ENCODE peak calls at places on chromosomes 5 and 9, in seven cellular contexts. Y, H, P, L, O, M and A are unnamed samples.

GRCh38 chr9:103183569-103184191 is 188.5 kb downstream of the CYLC2 start:
- DNase-seq in L (no peak), P (no peak), H (no peak), O (no peak), Y (no peak), M (no peak), A (no peak)

GRCh38 chr5:135025730-135026644 is 8.0 kb downstream of the PITX1 start:
- DNase-seq in L (no peak), Y (no peak), O (no peak), P (no peak), H (no peak), M (no peak), A (peak)

GRCh38 chr9:8364021-8364782 is 564.6 kb upstream of the DMAC1 start:
- DNase-seq in M (no peak), H (no peak), O (no peak), P (no peak), L (no peak), Y (no peak), A (no peak)

GRCh38 chr5:77987331-77987730 is 211.2 kb upstream of the TBCA start:
- DNase-seq in H (no peak), L (no peak), M (no peak), P (no peak), Y (no peak), O (no peak), A (no peak)

GRCh38 chr5:159912033-159912800 is 4.1 kb upstream of the ADRA1B start:
- DNase-seq in P (no peak), Y (no peak), H (no peak), O (no peak), M (no peak), L (peak), A (no peak)

GRCh38 chr9:127716412-127716811 is 533 bp downstream of the TTC16 start:
- DNase-seq in O (no peak), L (no peak), M (no peak), Y (no peak), P (no peak), H (no peak), A (no peak)

GRCh38 chr5:2752875-2753435 is 1.5 kb upstream of the IRX2 start:
- DNase-seq in H (no peak), L (no peak), Y (no peak), M (no peak), P (no peak), O (no peak), A (no peak)

GRCh38 chr9:124477211-124478013 is 27.2 kb downstream of the ADGRD2 start:
- DNase-seq in Y (no peak), O (peak), H (no peak), M (no peak), P (no peak), L (no peak), A (no peak)

GRCh38 chr9:87742813-87743428 is 17.0 kb downstream of the CTSL start:
- DNase-seq in O (peak), H (no peak), L (no peak), Y (no peak), P (no peak), M (no peak), A (no peak)

GRCh38 chr5:174636081-174636480 is 88.3 kb upstream of the MSX2 start:
- DNase-seq in Y (peak), P (no peak), M (no peak), H (no peak), O (no peak), L (no peak), A (no peak)

GRCh38 chr5:177476531-177477233 is 3.2 kb upstream of the DBN1 start:
- DNase-seq in Y (peak), O (no peak), M (peak), L (peak), H (no peak), P (no peak), A (no peak)

GRCh38 chr5:77418162-77418561 is 74.0 kb downstream of the WDR41 start:
- DNase-seq in L (no peak), P (no peak), O (no peak), Y (no peak), H (no peak), M (no peak), A (no peak)

GRCh38 chr5:27341342-27341741 is 303.0 kb upstream of the CDH9 start:
- DNase-seq in O (no peak), Y (no peak), P (no peak), H (no peak), M (no peak), L (no peak), A (no peak)

GRCh38 chr9:89603629-89604462 is 966 bp upstream of the GADD45G start:
- DNase-seq in M (peak), Y (peak), L (peak), H (no peak), P (no peak), O (peak), A (peak)

GRCh38 chr9:6788175-6789016 is 30.6 kb downstream of the KDM4C start:
- DNase-seq in H (no peak), O (no peak), L (peak), P (no peak), Y (peak), M (no peak), A (no peak)

GRCh38 chr9:116155700-116156045 is 2.1 kb downstream of the PAPPA start:
- DNase-seq in P (no peak), O (no peak), M (no peak), H (no peak), L (no peak), Y (no peak), A (no peak)

GRCh38 chr5:36621985-36622384 is 15.6 kb downstream of the SLC1A3 start:
- DNase-seq in M (no peak), P (no peak), L (no peak), O (no peak), Y (no peak), H (no peak), A (no peak)

GRCh38 chr9:109003116-109003515 is 10.2 kb downstream of the CTNNAL1 start:
- DNase-seq in M (no peak), P (no peak), H (no peak), O (no peak), Y (no peak), L (no peak), A (no peak)

GRCh38 chr9:131122158-131122557 is 3.2 kb upstream of the NUP214 start:
- DNase-seq in Y (no peak), L (no peak), P (no peak), H (no peak), O (no peak), M (no peak), A (no peak)

GRCh38 chr9:131125038-131125287 is 423 bp upstream of the NUP214 start:
- DNase-seq in O (no peak), Y (no peak), H (no peak), P (no peak), L (no peak), M (no peak), A (no peak)

GRCh38 chr9:131126059-131126426 is 657 bp downstream of the NUP214 start:
- DNase-seq in M (no peak), Y (no peak), O (peak), H (no peak), L (no peak), P (no peak), A (no peak)

GRCh38 chr9:131129183-131129582 is 3.8 kb downstream of the NUP214 start:
- DNase-seq in Y (no peak), M (no peak), H (no peak), L (no peak), O (no peak), P (no peak), A (no peak)

DNA sequence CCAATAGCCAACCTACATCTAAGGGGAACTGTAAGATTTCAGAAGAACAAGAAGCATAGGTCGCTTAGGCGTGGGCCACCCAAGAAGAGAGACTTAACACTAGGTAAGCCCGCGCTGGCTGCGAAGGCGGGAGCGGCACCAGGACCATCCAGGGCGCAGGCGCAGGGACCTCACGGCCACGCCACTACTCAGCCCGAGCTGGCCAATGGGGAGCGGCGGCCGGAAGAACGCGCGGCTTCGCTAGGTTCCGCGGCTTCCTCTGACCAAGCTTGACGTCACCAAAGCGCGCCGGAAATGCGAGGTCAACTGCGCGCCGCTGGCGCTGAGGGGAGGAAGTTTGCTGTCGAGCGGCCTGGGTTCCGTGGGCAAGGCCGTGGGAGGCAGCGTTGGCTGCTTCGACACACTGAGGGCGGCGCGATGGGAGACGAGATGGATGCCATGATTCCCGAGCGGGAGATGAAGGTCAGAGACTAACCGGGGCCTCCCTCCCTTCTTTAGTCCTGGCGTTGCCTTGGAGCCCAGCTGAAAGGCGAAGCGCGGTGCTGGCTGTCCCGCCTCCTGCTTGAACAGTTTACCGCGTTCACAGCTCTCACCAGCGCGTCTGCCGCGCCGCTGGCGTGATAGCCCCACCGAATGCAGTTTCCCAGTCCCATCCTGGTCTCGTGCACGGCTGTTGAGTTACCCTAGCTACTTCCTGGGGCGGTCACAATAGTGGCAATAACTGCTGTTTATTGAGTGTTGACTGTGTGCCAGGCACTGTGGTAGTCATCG is at the start of gene NUP214:
- DNase-seq in M (peak), O (peak), Y (peak), H (peak), P (peak), L (peak), A (peak)
- TF ChIP-seq POLR2A in M (peak), O (no peak), Y (peak), H (peak), P (peak), L (peak), A (peak)

DNA sequence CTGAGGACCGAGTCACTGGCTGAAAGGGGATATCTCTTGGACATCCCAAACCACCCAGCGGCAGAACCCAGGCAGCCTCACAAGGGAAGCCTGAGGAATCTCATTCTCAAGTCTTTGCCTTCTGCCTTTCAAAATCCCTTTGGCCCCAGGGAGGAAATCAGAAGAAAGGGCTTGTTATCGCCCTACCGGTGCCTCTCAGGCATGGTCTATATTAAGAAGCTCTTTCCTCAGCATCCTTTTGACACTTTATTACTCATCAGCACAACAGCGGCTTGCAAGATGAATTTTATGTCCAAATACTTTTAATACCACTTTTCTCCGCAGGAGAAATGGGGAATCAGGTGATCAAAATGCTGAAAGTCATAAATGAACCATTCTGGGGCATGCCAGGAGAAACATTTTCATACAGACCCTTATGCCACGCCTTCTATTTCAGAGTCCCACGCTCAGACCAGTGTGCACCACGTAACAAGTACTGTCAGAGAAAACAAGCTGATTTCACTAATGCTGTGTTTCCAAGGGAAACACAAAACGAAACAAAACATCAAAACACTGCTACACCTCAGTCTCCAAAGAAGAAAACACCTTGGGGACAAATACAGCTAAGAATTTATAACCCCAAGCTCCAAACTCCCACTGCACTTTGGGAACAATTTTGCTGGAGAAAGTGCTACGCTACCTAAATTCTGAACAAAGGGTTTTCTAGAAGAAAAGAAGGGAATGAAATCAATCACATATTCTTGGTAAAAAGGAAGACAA is 30.0 kb downstream of the RAPGEF1 start:
- DNase-seq in P (peak), L (no peak), O (no peak), H (no peak), M (no peak), Y (no peak), A (no peak)
- TF ChIP-seq POLR2AphosphoS5 in P (no peak), L (no peak), O (no peak), H (peak), M (no peak), Y (no peak), A (no peak)

GRCh38 chr5:1320436-1321344 is 24.2 kb downstream of the CLPTM1L start:
- DNase-seq in M (peak), P (peak), O (no peak), L (no peak), Y (peak), H (no peak), A (peak)

GRCh38 chr5:1323803-1324173 is 21.1 kb downstream of the CLPTM1L start:
- DNase-seq in H (no peak), M (no peak), O (no peak), P (peak), Y (peak), L (no peak), A (peak)

GRCh38 chr5:1322955-1323802 is 21.7 kb downstream of the CLPTM1L start:
- DNase-seq in H (no peak), O (no peak), M (peak), P (peak), L (no peak), Y (peak), A (peak)

GRCh38 chr5:1321576-1321975 is 23.3 kb downstream of the CLPTM1L start:
- DNase-seq in L (no peak), H (no peak), Y (peak), M (peak), O (no peak), P (peak), A (peak)

DNA sequence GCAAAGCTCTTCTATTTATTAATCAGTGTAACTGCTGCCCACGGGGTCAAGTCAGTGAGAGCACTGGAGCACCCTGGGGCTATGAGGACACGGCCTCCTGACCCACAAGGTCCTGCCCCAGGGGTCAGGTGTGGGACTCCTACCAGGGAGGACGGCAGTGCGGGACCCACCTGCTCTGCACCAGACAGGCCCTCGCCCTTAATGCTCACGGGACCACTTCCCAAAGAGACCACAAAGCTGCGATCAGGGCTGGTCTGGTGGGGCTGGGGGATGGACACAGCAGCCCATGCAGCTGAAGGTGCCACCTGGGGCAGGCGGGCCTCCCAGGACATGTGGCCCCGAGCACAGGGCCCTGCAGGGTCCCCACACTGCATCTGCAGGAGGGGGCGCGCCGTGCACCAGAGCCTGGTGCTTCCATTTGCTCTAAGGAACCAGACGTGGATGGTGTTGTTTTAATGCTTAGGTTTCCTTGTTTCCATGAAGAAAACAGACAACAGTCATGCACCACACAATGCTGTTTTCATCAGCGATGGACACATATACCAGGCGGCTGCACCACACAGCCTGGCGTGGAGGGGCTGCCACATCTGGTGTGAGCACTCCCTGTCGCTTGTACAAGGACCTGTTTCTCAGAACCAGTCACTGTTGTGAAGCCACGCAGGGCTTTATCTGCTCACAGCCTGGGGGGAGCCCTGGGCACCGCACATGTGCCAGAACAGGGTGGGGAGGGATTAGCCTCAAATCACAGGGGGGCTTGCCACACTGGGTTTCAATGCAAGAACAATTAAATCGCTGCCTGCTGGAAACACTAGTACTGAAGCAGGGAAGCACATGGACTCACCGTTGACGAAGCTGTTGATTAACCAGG is 22.6 kb downstream of the CLPTM1L start:
- DNase-seq in O (no peak), L (no peak), M (no peak), H (no peak), P (peak), Y (peak), A (peak)
- TF ChIP-seq POLR2A in O (no peak), L (no peak), M (no peak), H (no peak), P (no peak), Y (no peak), A (no peak)

GRCh38 chr9:78620303-78620702 is 323.4 kb downstream of the PSAT1 start:
- DNase-seq in M (no peak), Y (no peak), O (no peak), H (no peak), P (no peak), L (no peak), A (no peak)
- TF ChIP-seq POLR2AphosphoS5 in M (no peak), Y (no peak), O (no peak), H (no peak), P (no peak), L (no peak), A (no peak)

DNA sequence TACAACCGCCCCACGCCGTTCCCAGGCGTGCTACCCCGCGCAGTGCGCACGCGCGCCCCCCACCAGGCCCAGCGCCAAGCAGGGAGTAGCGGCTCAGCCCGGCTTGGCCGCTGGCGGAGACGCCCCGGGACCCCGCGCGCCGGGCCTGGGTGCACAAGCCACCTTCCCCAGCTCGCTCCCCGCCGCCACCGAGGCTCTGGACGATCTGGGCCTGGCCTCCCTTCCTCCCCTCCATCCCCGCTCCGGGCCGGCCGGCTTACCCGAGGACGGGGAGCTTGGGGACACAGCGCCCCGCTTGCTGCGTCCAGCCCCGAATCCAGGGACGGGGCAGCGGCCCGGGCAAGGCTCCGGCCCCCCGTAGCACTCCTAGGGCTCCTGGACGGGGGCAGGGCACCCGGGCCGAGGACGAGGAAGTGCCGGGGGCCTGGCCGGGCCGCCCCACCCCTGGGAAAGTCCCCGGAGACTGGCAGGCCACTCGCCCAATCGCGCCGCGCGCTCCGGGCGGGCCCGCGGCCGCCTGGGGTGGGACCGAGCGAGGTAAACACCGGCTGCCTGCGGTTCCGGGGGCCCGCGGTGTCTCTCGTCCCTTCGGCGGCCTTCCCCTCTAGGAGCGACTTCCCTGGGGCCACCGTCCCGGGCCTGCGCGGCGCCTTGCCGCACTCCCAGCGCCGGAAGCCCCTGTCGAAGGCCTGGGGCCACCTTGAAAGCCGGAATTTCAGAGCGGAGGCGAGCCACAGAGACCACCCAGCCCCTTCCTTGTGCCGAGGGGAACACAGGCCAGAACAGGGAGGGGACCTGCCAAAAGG is at the start of gene TNIP1:
- DNase-seq in H (peak), O (peak), P (peak), Y (peak), M (peak), L (peak), A (peak)
- TF ChIP-seq POLR2A in H (no peak), O (peak), P (peak), Y (peak), M (peak), L (peak), A (peak)